ENCODE peak calls at places on chromosomes 13 and 19, in seven cellular contexts. One of them, this sample, is unnamed. For H3K79me2 and H4K20me1, the result is how much of the 10 kb centered on the place peaks cover.

GRCh38 chr19:54399189-54399588 is 16.1 kb upstream of the TTYH1 start:
- DNase-seq in neural progenitor cell: no peak
- DNase-seq in OCI-LY7: no peak
- DNase-seq in GM23248: no peak
- DNase-seq in K562: no peak
- DNase-seq in endothelial cell of umbilical vein: no peak
- DNase-seq in Karpas-422: no peak
- DNase-seq in this sample: no peak

GRCh38 chr19:53945441-53945840 is 17.3 kb upstream of the CACNG8 start:
- DNase-seq in OCI-LY7: no peak
- DNase-seq in K562: peak
- DNase-seq in neural progenitor cell: peak
- DNase-seq in GM23248: peak
- DNase-seq in endothelial cell of umbilical vein: no peak
- DNase-seq in Karpas-422: no peak
- DNase-seq in this sample: no peak

GRCh38 chr19:7861619-7862412 is 12.4 kb downstream of the PRR36 start:
- DNase-seq in OCI-LY7: no peak
- DNase-seq in K562: no peak
- DNase-seq in neural progenitor cell: peak
- DNase-seq in endothelial cell of umbilical vein: no peak
- DNase-seq in GM23248: no peak
- DNase-seq in Karpas-422: no peak
- DNase-seq in this sample: no peak

GRCh38 chr13:45468676-45469075 is 3.9 kb downstream of the COG3 start:
- DNase-seq in GM23248: peak
- DNase-seq in endothelial cell of umbilical vein: no peak
- DNase-seq in K562: peak
- DNase-seq in Karpas-422: peak
- DNase-seq in neural progenitor cell: no peak
- DNase-seq in OCI-LY7: peak
- DNase-seq in this sample: peak

GRCh38 chr13:44171861-44172260 is 201.8 kb upstream of the SERP2 start:
- DNase-seq in K562: no peak
- DNase-seq in endothelial cell of umbilical vein: no peak
- DNase-seq in OCI-LY7: no peak
- DNase-seq in Karpas-422: no peak
- DNase-seq in GM23248: no peak
- DNase-seq in neural progenitor cell: no peak
- DNase-seq in this sample: no peak

GRCh38 chr13:27481766-27482165 is 31.4 kb upstream of the MTIF3 start:
- DNase-seq in GM23248: peak
- DNase-seq in OCI-LY7: peak
- DNase-seq in neural progenitor cell: peak
- DNase-seq in K562: peak
- DNase-seq in endothelial cell of umbilical vein: peak
- DNase-seq in Karpas-422: peak
- DNase-seq in this sample: peak

GRCh38 chr19:35901854-35902661 is at the start of gene HCST:
- DNase-seq in Karpas-422: peak
- DNase-seq in OCI-LY7: peak
- DNase-seq in neural progenitor cell: no peak
- DNase-seq in endothelial cell of umbilical vein: no peak
- DNase-seq in GM23248: peak
- DNase-seq in K562: no peak
- DNase-seq in this sample: no peak

GRCh38 chr19:29277107-29277506 is 64.2 kb upstream of the UQCRFS1 start:
- DNase-seq in neural progenitor cell: peak
- DNase-seq in OCI-LY7: peak
- DNase-seq in Karpas-422: peak
- DNase-seq in K562: no peak
- DNase-seq in GM23248: no peak
- DNase-seq in endothelial cell of umbilical vein: no peak
- DNase-seq in this sample: peak

GRCh38 chr19:46755853-46756543 is 9.7 kb upstream of the STRN4 start:
- DNase-seq in OCI-LY7: no peak
- DNase-seq in Karpas-422: no peak
- DNase-seq in GM23248: no peak
- DNase-seq in K562: no peak
- DNase-seq in neural progenitor cell: no peak
- DNase-seq in endothelial cell of umbilical vein: no peak
- DNase-seq in this sample: no peak

GRCh38 chr13:30751183-30751933 is 16.0 kb downstream of the ALOX5AP start:
- DNase-seq in endothelial cell of umbilical vein: no peak
- DNase-seq in GM23248: no peak
- DNase-seq in OCI-LY7: no peak
- DNase-seq in K562: no peak
- DNase-seq in neural progenitor cell: no peak
- DNase-seq in Karpas-422: no peak
- DNase-seq in this sample: no peak

GRCh38 chr13:93226623-93227279 is at the start of gene GPC6:
- DNase-seq in Karpas-422: no peak
- DNase-seq in OCI-LY7: no peak
- DNase-seq in GM23248: peak
- DNase-seq in K562: no peak
- DNase-seq in endothelial cell of umbilical vein: no peak
- DNase-seq in neural progenitor cell: peak
- DNase-seq in this sample: peak

GRCh38 chr13:91134773-91135124 is 212.7 kb upstream of the MIR17HG start:
- DNase-seq in neural progenitor cell: no peak
- DNase-seq in GM23248: no peak
- DNase-seq in K562: no peak
- DNase-seq in Karpas-422: no peak
- DNase-seq in OCI-LY7: no peak
- DNase-seq in endothelial cell of umbilical vein: no peak
- DNase-seq in this sample: no peak

GRCh38 chr13:100721885-100722512 is 47.4 kb upstream of the TMTC4 start:
- DNase-seq in GM23248: peak
- DNase-seq in Karpas-422: peak
- DNase-seq in neural progenitor cell: peak
- DNase-seq in OCI-LY7: peak
- DNase-seq in endothelial cell of umbilical vein: peak
- DNase-seq in K562: peak
- DNase-seq in this sample: peak

GRCh38 chr13:107205318-107206112 is 637.6 kb upstream of the ARGLU1 start:
- DNase-seq in Karpas-422: peak
- DNase-seq in OCI-LY7: peak
- DNase-seq in endothelial cell of umbilical vein: peak
- DNase-seq in GM23248: peak
- DNase-seq in K562: peak
- DNase-seq in neural progenitor cell: peak
- DNase-seq in this sample: peak

GRCh38 chr13:70310720-70311119 is 202.5 kb upstream of the KLHL1 start:
- DNase-seq in OCI-LY7: peak
- DNase-seq in neural progenitor cell: peak
- DNase-seq in GM23248: no peak
- DNase-seq in Karpas-422: peak
- DNase-seq in K562: no peak
- DNase-seq in endothelial cell of umbilical vein: peak
- DNase-seq in this sample: peak

GRCh38 chr19:8631425-8631819 is 989 bp downstream of the NFILZ start:
- DNase-seq in neural progenitor cell: peak
- DNase-seq in Karpas-422: no peak
- DNase-seq in K562: peak
- DNase-seq in endothelial cell of umbilical vein: no peak
- DNase-seq in GM23248: peak
- DNase-seq in OCI-LY7: no peak
- DNase-seq in this sample: no peak

GRCh38 chr19:46069841-46070341 is 29.1 kb upstream of the IGFL4 start:
- DNase-seq in OCI-LY7: no peak
- DNase-seq in Karpas-422: no peak
- DNase-seq in GM23248: peak
- DNase-seq in K562: no peak
- DNase-seq in endothelial cell of umbilical vein: peak
- DNase-seq in neural progenitor cell: no peak
- DNase-seq in this sample: no peak

GRCh38 chr19:41904118-41904870 is 21.3 kb downstream of the ARHGEF1 start:
- DNase-seq in OCI-LY7: no peak
- DNase-seq in Karpas-422: no peak
- DNase-seq in K562: no peak
- DNase-seq in endothelial cell of umbilical vein: no peak
- DNase-seq in GM23248: no peak
- DNase-seq in neural progenitor cell: no peak
- DNase-seq in this sample: no peak

GRCh38 chr13:33676045-33676699 is 141.8 kb upstream of the RFC3 start:
- DNase-seq in OCI-LY7: no peak
- DNase-seq in Karpas-422: no peak
- DNase-seq in GM23248: peak
- DNase-seq in neural progenitor cell: no peak
- DNase-seq in endothelial cell of umbilical vein: peak
- DNase-seq in K562: no peak
- DNase-seq in this sample: no peak

DNA sequence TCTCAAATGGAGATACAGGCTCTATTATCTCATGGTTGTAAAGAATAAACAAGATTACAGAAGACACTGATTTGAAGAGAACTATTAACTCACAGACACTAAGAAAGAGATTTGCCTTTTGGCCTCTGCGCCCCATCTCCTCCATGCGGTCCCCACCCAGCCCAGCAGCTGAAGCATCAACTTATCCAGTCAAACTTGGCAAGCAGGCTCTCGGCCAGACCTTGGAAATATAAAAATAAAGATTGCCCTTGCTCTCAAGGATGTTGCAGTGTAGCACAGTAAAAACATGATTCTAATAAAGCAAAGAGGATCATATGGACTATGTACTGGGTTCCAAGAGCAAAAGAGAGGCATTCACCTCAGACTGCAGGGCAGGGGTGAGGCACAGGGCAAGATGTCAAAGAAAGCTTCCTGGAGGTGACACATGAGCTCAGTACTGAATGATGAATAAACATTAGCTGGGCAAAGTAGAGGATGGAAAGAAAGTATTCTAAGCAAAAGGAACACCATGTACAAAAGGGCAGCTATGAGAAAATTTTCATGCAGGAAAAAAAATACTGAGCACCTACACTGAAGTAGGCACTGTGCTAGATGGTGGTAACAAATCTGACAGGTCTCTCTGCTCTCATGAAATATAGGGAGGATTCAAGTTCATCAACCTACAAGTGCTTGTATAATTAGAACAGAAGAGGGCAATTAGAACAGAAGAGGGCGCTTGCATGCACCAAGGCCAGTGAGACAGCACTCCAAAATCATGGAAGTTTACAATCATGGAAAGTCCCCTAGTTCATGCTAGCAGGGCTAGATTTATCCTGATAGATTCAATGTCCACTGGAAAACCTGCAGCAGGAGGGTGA is 85.0 kb downstream of the SACS start:
- DNase-seq in OCI-LY7: no peak
- DNase-seq in K562: no peak
- DNase-seq in neural progenitor cell: no peak
- DNase-seq in endothelial cell of umbilical vein: no peak
- DNase-seq in Karpas-422: no peak
- DNase-seq in GM23248: peak
- DNase-seq in this sample: no peak
- H3K79me2 ChIP-seq in OCI-LY7: under half
- H3K79me2 ChIP-seq in K562: under half
- H3K79me2 ChIP-seq in neural progenitor cell: half or more
- H3K79me2 ChIP-seq in endothelial cell of umbilical vein: half or more
- H3K79me2 ChIP-seq in Karpas-422: under half
- H3K79me2 ChIP-seq in GM23248: half or more
- H3K79me2 ChIP-seq in this sample: under half

GRCh38 chr13:114025432-114026127 is 51.7 kb upstream of the C13orf46 start:
- DNase-seq in OCI-LY7: peak
- DNase-seq in endothelial cell of umbilical vein: no peak
- DNase-seq in GM23248: no peak
- DNase-seq in Karpas-422: no peak
- DNase-seq in neural progenitor cell: peak
- DNase-seq in K562: no peak
- DNase-seq in this sample: peak
- H4K20me1 ChIP-seq in OCI-LY7: under half
- H4K20me1 ChIP-seq in endothelial cell of umbilical vein: under half
- H4K20me1 ChIP-seq in GM23248: under half
- H4K20me1 ChIP-seq in Karpas-422: under half
- H4K20me1 ChIP-seq in neural progenitor cell: under half
- H4K20me1 ChIP-seq in K562: under half
- H4K20me1 ChIP-seq in this sample: under half

GRCh38 chr13:110559429-110559943 is 2.0 kb downstream of the RAB20 start:
- DNase-seq in Karpas-422: no peak
- DNase-seq in neural progenitor cell: no peak
- DNase-seq in GM23248: peak
- DNase-seq in OCI-LY7: no peak
- DNase-seq in endothelial cell of umbilical vein: no peak
- DNase-seq in K562: no peak
- DNase-seq in this sample: no peak

GRCh38 chr13:110560606-110561334 is 752 bp downstream of the RAB20 start:
- DNase-seq in endothelial cell of umbilical vein: peak
- DNase-seq in GM23248: peak
- DNase-seq in neural progenitor cell: peak
- DNase-seq in K562: no peak
- DNase-seq in Karpas-422: no peak
- DNase-seq in OCI-LY7: no peak
- DNase-seq in this sample: peak

GRCh38 chr13:110561335-110562033 is at the start of gene RAB20:
- DNase-seq in endothelial cell of umbilical vein: peak
- DNase-seq in K562: peak
- DNase-seq in neural progenitor cell: peak
- DNase-seq in Karpas-422: peak
- DNase-seq in OCI-LY7: peak
- DNase-seq in GM23248: peak
- DNase-seq in this sample: peak

GRCh38 chr13:110557610-110558305 is 3.8 kb downstream of the RAB20 start:
- DNase-seq in Karpas-422: no peak
- DNase-seq in neural progenitor cell: no peak
- DNase-seq in endothelial cell of umbilical vein: no peak
- DNase-seq in K562: no peak
- DNase-seq in OCI-LY7: no peak
- DNase-seq in GM23248: no peak
- DNase-seq in this sample: no peak

GRCh38 chr13:110559986-110560385 is 1.5 kb downstream of the RAB20 start:
- DNase-seq in Karpas-422: no peak
- DNase-seq in endothelial cell of umbilical vein: no peak
- DNase-seq in K562: no peak
- DNase-seq in GM23248: peak
- DNase-seq in OCI-LY7: no peak
- DNase-seq in neural progenitor cell: no peak
- DNase-seq in this sample: no peak
- H3K79me2 ChIP-seq in Karpas-422: under half
- H3K79me2 ChIP-seq in endothelial cell of umbilical vein: under half
- H3K79me2 ChIP-seq in K562: under half
- H3K79me2 ChIP-seq in GM23248: under half
- H3K79me2 ChIP-seq in OCI-LY7: under half
- H3K79me2 ChIP-seq in neural progenitor cell: under half
- H3K79me2 ChIP-seq in this sample: under half

DNA sequence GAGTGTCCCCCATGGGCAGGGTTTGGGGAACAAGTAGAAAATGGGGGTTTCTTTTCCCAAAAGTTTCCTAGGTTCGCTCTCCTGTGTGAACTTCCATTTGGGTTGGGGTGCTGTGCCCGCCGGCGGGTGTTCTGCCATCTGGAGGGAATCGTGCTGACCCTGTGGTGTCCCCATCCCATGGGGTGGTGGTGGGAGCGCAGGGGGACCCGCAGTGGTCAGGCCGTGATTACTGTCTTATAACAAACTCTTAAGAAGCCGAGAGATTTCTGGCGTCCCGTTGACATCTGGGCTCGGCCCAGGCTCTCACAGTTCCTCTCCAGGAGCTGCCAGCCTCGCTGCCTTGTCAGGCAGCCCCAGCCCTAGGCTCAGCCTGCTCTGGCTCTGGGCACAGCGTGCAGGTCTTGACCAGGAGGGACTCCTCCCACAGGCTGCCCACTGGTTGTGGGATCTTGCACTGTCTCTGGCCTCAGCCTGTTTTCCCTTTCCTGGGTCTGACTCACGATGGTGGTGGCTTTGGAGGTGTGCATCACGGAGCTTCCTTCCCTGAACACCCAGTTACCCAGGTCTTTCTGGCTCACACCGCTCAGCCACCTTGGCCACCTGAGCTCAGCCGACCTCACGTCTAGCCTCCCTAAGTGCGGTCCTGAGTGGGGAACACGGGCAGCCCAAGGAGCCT is 34.5 kb downstream of the PLEKHJ1 start:
- DNase-seq in endothelial cell of umbilical vein: no peak
- DNase-seq in GM23248: no peak
- DNase-seq in neural progenitor cell: no peak
- DNase-seq in OCI-LY7: no peak
- DNase-seq in Karpas-422: no peak
- DNase-seq in K562: no peak
- DNase-seq in this sample: no peak
- H4K20me1 ChIP-seq in endothelial cell of umbilical vein: under half
- H4K20me1 ChIP-seq in GM23248: under half
- H4K20me1 ChIP-seq in neural progenitor cell: under half
- H4K20me1 ChIP-seq in OCI-LY7: under half
- H4K20me1 ChIP-seq in Karpas-422: under half
- H4K20me1 ChIP-seq in K562: under half
- H4K20me1 ChIP-seq in this sample: under half

This sample was measured in MM.1S.